ENCODE peak calls at places on chromosome 3, in eight cellular contexts. W, D, E, Z, C, S, A and K are unnamed samples.

GRCh38 chr3:188137062-188137461 is 16.9 kb upstream of the LPP start:
- DNase-seq in W (no peak), A (no peak), C (no peak), E (no peak), D (no peak), S (no peak), Z (no peak), K (no peak)

GRCh38 chr3:192514754-192515660 is 212.3 kb downstream of the FGF12 start:
- DNase-seq in Z (no peak), C (no peak), W (no peak), S (no peak), E (no peak), D (no peak), A (no peak), K (no peak)

GRCh38 chr3:183385698-183386590 is 42.5 kb downstream of the MCF2L2 start:
- DNase-seq in W (no peak), A (peak), S (peak), D (no peak), E (peak), C (peak), Z (peak), K (peak)

GRCh38 chr3:122188758-122189157 is 5.3 kb downstream of the CASR start:
- DNase-seq in D (no peak), A (no peak), S (no peak), E (no peak), W (no peak), C (no peak), Z (no peak), K (no peak)

GRCh38 chr3:120498947-120499346 is 48.2 kb upstream of the FSTL1 start:
- DNase-seq in S (peak), D (no peak), Z (peak), E (no peak), A (no peak), C (peak), W (no peak), K (no peak)

GRCh38 chr3:57158813-57159678 is 6.1 kb downstream of the IL17RD start:
- DNase-seq in D (no peak), C (no peak), Z (no peak), A (no peak), W (no peak), E (no peak), S (no peak), K (no peak)

GRCh38 chr3:133965033-133965570 is 64.6 kb downstream of the SLCO2A1 start:
- DNase-seq in W (no peak), A (no peak), D (no peak), E (no peak), Z (no peak), S (peak), C (no peak), K (no peak)

GRCh38 chr3:12752803-12753202 is 6.3 kb downstream of the TMEM40 start:
- DNase-seq in D (no peak), A (no peak), E (no peak), Z (no peak), C (no peak), W (no peak), S (no peak), K (no peak)

GRCh38 chr3:180252683-180253082 is 215.9 kb upstream of the PEX5L start:
- DNase-seq in W (no peak), Z (no peak), S (no peak), A (no peak), E (peak), C (no peak), D (no peak), K (no peak)

GRCh38 chr3:134858516-134859035 is 63.5 kb downstream of the EPHB1 start:
- DNase-seq in Z (no peak), A (no peak), C (no peak), E (no peak), W (no peak), D (peak), S (no peak), K (no peak)

GRCh38 chr3:89841041-89841440 is 733.6 kb downstream of the EPHA3 start:
- DNase-seq in D (no peak), S (no peak), A (no peak), Z (no peak), E (no peak), W (no peak), C (peak), K (no peak)

GRCh38 chr3:52177701-52178042 is 20.3 kb upstream of the ALAS1 start:
- DNase-seq in Z (no peak), A (no peak), C (no peak), W (no peak), E (no peak), D (no peak), S (no peak), K (no peak)

GRCh38 chr3:150429767-150430166 is 21.7 kb downstream of the TSC22D2 start:
- DNase-seq in A (no peak), S (no peak), D (no peak), W (no peak), C (no peak), Z (no peak), E (no peak), K (no peak)

GRCh38 chr3:187352581-187353575 is 15.3 kb upstream of the RTP4 start:
- DNase-seq in E (no peak), W (no peak), Z (no peak), C (peak), S (no peak), D (no peak), A (no peak), K (no peak)

GRCh38 chr3:33392703-33393125 is 47.5 kb downstream of the UBP1 start:
- DNase-seq in A (no peak), D (no peak), S (peak), Z (peak), W (no peak), E (no peak), C (peak), K (no peak)

GRCh38 chr3:33417051-33417673 is 23.0 kb downstream of the UBP1 start:
- DNase-seq in A (no peak), S (no peak), D (no peak), E (no peak), C (peak), W (no peak), Z (no peak), K (no peak)

GRCh38 chr3:24302382-24302781 is 192.3 kb downstream of the THRB start:
- DNase-seq in S (no peak), C (no peak), A (no peak), Z (no peak), W (no peak), E (no peak), D (no peak), K (no peak)

GRCh38 chr3:69197922-69198540 is 75.6 kb upstream of the LMOD3 start:
- DNase-seq in D (no peak), A (no peak), W (no peak), C (no peak), S (no peak), Z (no peak), E (no peak), K (no peak)

GRCh38 chr3:74897006-74897405 is 282.5 kb upstream of the CNTN3 start:
- DNase-seq in W (no peak), C (peak), A (no peak), S (no peak), Z (no peak), E (no peak), D (no peak), K (no peak)

GRCh38 chr3:47515864-47516319 is 2.4 kb upstream of the ELP6 start:
- DNase-seq in E (no peak), C (peak), Z (no peak), D (no peak), S (no peak), W (no peak), A (peak), K (no peak)

GRCh38 chr3:100277255-100277800 is 16.5 kb downstream of the TBC1D23 start:
- DNase-seq in C (peak), E (no peak), A (no peak), S (no peak), W (no peak), D (no peak), Z (no peak), K (no peak)